ENCODE peak calls at places on chromosomes 12 and 14, in five cellular contexts. H is AG09319, N is psoas muscle, I is neural crest cell, B is GM13977. D is an unnamed sample.

GRCh38 chr12:106138279-106138645 is 492 bp downstream of the NUAK1 start:
- DNase-seq in I (peak), N (no peak), H (no peak), B (no peak), D (no peak)

GRCh38 chr14:22387776-22388241 is 201.2 kb downstream of the DAD1 start:
- DNase-seq in B (no peak), H (no peak), N (no peak), I (no peak), D (no peak)

GRCh38 chr14:81192594-81192993 is 28.2 kb downstream of the GTF2A1 start:
- DNase-seq in I (no peak), B (no peak), N (no peak), H (no peak), D (no peak)

GRCh38 chr12:5441497-5442236 is 9.8 kb downstream of the NTF3 start:
- DNase-seq in N (no peak), B (no peak), H (no peak), I (no peak), D (no peak)

GRCh38 chr12:77392467-77392866 is 327.1 kb upstream of the E2F7 start:
- DNase-seq in H (no peak), I (no peak), N (no peak), B (no peak), D (no peak)

GRCh38 chr12:43676183-43676813 is 82.3 kb downstream of the PUS7L start:
- DNase-seq in H (no peak), B (peak), N (no peak), I (peak), D (no peak)

GRCh38 chr14:76846331-76847047 is 20.3 kb downstream of the LRRC74A start:
- DNase-seq in H (no peak), N (no peak), I (no peak), B (no peak), D (no peak)

GRCh38 chr12:92912052-92912451 is 17.0 kb downstream of the EEA1 start:
- DNase-seq in I (no peak), H (no peak), N (no peak), B (peak), D (no peak)

GRCh38 chr14:57029620-57030253 is 219.5 kb upstream of the OTX2 start:
- DNase-seq in N (no peak), H (no peak), I (no peak), B (no peak), D (no peak)

GRCh38 chr14:73786632-73786941 is 65.0 kb upstream of the PTGR2 start:
- DNase-seq in B (peak), H (no peak), N (peak), I (peak), D (no peak)

GRCh38 chr12:12229556-12230092 is 37.2 kb downstream of the LRP6 start:
- DNase-seq in B (no peak), H (peak), N (no peak), I (no peak), D (no peak)

GRCh38 chr14:77988966-77989365 is 181.2 kb upstream of the NRXN3 start:
- DNase-seq in B (no peak), N (peak), H (no peak), I (no peak), D (peak)

GRCh38 chr12:90058721-90059120 is 350.1 kb upstream of the ATP2B1 start:
- DNase-seq in N (no peak), H (peak), B (no peak), I (no peak), D (peak)

GRCh38 chr12:62603061-62603810 is 136.6 kb downstream of the MON2 start:
- DNase-seq in N (peak), B (peak), H (peak), I (peak), D (peak)
- TF ChIP-seq CTCF in N (peak), B (peak), H (peak), I (peak), D (peak)

DNA sequence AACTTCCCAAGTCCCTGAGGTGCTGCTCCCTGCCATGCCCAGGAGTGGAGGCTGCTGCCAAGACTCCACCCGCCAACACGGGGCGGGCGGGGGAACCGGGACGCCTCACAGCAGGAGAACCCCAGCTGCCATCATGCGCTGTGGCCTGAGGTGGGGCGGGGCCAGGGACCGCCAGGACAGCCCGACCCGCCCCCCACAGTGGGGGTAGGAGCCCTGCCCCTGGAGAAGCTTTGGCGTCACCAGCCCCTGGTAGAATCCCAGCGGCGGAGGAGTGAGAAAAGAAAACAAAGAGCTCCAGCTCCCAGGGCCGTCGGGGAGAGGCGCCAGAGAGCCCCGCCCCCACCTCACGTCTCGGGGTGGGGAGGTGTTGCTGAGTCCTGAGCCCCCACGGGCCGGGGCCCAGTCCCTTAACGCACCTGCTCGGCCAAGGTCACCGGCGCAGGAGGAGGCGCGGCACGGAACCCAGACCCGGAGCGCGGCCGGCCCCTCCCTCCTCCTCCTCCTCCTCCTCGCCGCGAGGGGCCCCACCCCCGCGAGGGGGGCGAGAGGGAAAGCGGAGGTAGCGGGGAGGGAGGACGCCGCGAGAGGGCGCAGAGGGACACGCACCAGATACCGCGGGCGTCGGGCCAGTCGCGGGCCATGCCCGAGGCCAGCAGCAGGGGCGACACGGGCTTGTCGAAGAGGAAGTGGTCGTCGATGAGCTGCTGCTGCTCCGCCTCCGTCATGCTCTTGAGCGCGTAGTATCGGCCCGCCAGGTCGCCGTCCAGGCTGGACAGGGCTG is 1.8 kb downstream of the CKB start:
- DNase-seq in I (peak), H (no peak), N (peak), B (peak), D (no peak)
- TF ChIP-seq CTCF in I (peak), H (peak), N (peak), B (peak), D (peak)

GRCh38 chr12:130787041-130787440 is 52.0 kb downstream of the STX2 start:
- DNase-seq in B (no peak), N (no peak), I (no peak), H (no peak), D (no peak)
- TF ChIP-seq CTCF in B (no peak), N (no peak), I (no peak), H (no peak), D (no peak)

GRCh38 chr12:4031703-4032291 is 158.6 kb upstream of the PARP11 start:
- DNase-seq in N (peak), B (peak), H (no peak), I (no peak), D (no peak)
- TF ChIP-seq CTCF in N (no peak), B (no peak), H (no peak), I (peak), D (no peak)

GRCh38 chr12:103915306-103915705 is 14.9 kb upstream of the HSP90B1 start:
- DNase-seq in N (no peak), H (no peak), B (no peak), I (no peak), D (no peak)
- TF ChIP-seq CTCF in N (no peak), H (no peak), B (no peak), I (no peak), D (no peak)

DNA sequence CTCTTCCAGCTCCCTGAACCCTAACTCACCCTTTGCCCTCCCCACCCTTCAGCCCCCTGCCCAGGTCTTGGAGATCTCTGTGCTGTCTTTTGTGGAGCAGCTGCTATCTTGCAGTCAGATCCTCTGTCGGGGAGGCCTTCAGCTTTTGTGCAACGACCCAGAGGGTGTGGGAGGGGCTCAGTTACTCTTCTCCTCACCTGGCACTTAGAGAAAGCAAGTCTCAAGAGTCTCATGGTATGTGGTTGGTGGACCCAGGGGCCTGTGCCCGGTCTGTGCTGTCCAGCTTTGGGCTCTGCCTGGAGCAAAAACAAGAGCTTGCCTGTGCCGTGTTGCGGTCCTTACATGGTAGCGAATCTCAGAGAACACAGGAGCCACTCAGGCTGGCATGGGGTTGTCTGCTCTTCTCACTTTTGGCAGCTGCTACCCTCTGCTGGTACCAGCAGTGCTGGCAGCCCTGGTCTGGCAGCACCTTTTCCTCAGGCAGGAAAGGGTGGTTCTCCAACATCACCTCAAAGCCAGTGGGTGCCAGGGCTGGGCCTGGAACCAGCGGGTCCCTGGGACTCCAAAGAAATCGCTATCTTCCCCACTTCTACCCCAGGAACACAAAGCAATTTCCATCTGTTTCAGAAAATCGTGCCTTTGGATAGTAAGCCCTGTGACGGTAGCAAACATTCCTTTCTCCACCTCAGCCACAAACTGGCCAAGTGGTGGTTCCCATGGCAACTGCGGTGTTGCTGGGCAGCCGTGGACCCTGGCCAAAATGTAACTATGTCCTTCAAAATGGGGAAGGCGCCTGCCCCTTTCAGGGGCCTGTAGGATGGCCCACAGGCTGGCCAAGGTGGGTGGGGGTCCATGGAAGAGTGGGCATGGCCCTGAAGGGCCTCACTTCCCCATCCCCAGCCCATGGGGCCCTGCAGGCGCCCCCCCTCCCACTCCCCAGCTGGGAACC is 90.0 kb downstream of the RIN3 start:
- DNase-seq in B (no peak), H (no peak), I (no peak), N (no peak), D (peak)
- TF ChIP-seq CTCF in B (peak), H (no peak), I (no peak), N (no peak), D (no peak)

GRCh38 chr12:121299662-121300061 is 3.2 kb upstream of the CAMKK2 start:
- DNase-seq in N (no peak), H (no peak), B (no peak), I (no peak), D (no peak)

GRCh38 chr12:121295746-121296617 is 527 bp downstream of the CAMKK2 start:
- DNase-seq in B (peak), H (no peak), I (peak), N (peak), D (no peak)

GRCh38 chr12:121295123-121295745 is 1.3 kb downstream of the CAMKK2 start:
- DNase-seq in B (no peak), I (peak), H (no peak), N (no peak), D (no peak)

GRCh38 chr12:121294151-121294889 is 2.2 kb downstream of the CAMKK2 start:
- DNase-seq in I (no peak), H (no peak), N (no peak), B (no peak), D (no peak)

DNA sequence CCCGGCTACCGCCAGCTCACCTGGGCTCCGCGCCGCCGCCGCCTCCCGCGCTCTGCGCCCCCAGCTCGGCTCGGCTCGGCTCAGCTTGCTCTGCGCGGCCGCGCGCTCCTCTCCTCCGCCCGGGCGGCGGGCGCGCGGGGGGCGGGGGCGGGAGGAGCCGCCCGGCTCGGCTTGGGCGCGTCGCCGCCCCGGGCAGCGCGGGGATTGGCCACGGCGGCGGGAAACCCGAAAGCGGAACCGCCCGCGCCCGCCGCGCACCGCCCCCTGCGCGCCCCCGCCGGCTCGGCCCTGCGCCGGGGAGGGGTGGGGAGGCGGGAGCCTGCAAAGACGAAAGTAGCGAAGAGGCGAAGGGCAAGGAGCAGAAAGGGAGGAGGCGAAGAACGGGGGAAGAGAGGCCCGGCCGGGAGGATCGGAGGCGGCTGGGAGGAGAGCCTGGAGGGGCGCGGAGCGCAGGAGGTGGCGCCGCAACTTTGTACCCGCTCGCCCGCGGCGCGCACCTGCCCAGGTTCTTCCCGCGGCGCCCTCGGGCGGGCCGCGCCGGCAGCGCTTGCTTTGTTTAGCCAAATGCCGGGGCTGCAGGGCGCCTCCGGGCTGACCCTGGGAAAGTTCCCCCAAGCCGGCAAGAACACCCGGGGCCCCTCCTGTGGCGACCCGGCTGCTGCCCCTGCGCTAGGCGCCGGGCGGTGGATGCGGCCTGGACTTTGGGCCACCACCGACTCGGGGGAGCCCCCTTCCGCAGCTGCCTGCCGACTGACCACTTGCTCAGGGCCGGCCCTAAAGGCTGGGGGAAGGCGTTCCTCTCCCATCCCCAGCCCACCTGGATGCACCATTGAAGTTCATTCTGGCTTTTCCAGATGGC is at the start of gene CAMKK2:
- DNase-seq in I (peak), H (peak), B (peak), N (peak), D (no peak)
- TF ChIP-seq CTCF in I (no peak), H (no peak), B (peak), N (peak), D (no peak)